ENCODE peak calls at places on chromosomes 4 and X, in seven cellular contexts. V is NCI-H2029; O is NCI-H1417; X is activated T-cell treated with anti-CD3 and anti-CD28 coated beads, Interleukin-2, amount 50 U/mL, for 24 hours; I is GM13977; P is prostate gland; S is HCEC 1CT. J is an unnamed sample.

GRCh38 chrX:41472231-41472815 is 25.2 kb downstream of the NYX start:
- DNase-seq in V (no peak), O (no peak), X (peak; percentile 5), I (no peak), P (no peak), S (no peak), J (no peak)

GRCh38 chr4:41164405-41164804 is 49.9 kb downstream of the APBB2 start:
- DNase-seq in V (no peak), O (no peak), X (no peak), I (no peak), P (no peak), S (no peak), J (no peak)

GRCh38 chr4:79027656-79028055 is 88.4 kb upstream of the PAQR3 start:
- DNase-seq in V (no peak), O (no peak), X (no peak), I (no peak), P (no peak), S (no peak), J (no peak)

GRCh38 chr4:102828497-102828808 is 1.1 kb upstream of the UBE2D3 start:
- DNase-seq in V (no peak), O (no peak), X (no peak), I (no peak), P (no peak), S (no peak), J (no peak)

GRCh38 chr4:8910100-8910821 is 38.6 kb upstream of the HMX1 start:
- DNase-seq in V (no peak), O (no peak), X (no peak), I (no peak), P (no peak), S (no peak), J (no peak)

GRCh38 chrX:148871422-148872152 is 371.2 kb downstream of the AFF2 start:
- DNase-seq in V (no peak), O (no peak), X (no peak), I (no peak), P (no peak), S (no peak), J (no peak)

GRCh38 chr4:57109847-57110634 is at the start of gene IGFBP7:
- DNase-seq in V (no peak), O (no peak), X (no peak), I (peak; percentile 70), P (no peak), S (peak; percentile 34), J (no peak)

GRCh38 chr4:40702800-40703151 is 47.0 kb upstream of the NSUN7 start:
- DNase-seq in V (no peak), O (no peak), X (no peak), I (no peak), P (no peak), S (no peak), J (no peak)

GRCh38 chr4:11463707-11464106 is 35.0 kb upstream of the HS3ST1 start:
- DNase-seq in V (no peak), O (no peak), X (no peak), I (no peak), P (no peak), S (no peak), J (no peak)

GRCh38 chr4:56764775-56765174 is 56.7 kb downstream of the SPINK2 start:
- DNase-seq in V (no peak), O (no peak), X (no peak), I (no peak), P (no peak), S (peak; percentile 47), J (no peak)

GRCh38 chr4:17323619-17324400 is 188.1 kb downstream of the QDPR start:
- DNase-seq in V (no peak), O (no peak), X (no peak), I (no peak), P (no peak), S (peak; percentile 14), J (no peak)

GRCh38 chr4:38985363-38986065 is 46.7 kb downstream of the TMEM156 start:
- DNase-seq in V (no peak), O (no peak), X (no peak), I (peak; percentile 11), P (no peak), S (no peak), J (no peak)

GRCh38 chrX:130058667-130059066 is 51.6 kb downstream of the ELF4 start:
- DNase-seq in V (no peak), O (no peak), X (no peak), I (no peak), P (no peak), S (no peak), J (no peak)

GRCh38 chrX:9510366-9510765 is 45.5 kb downstream of the TBL1X start:
- DNase-seq in V (no peak), O (no peak), X (no peak), I (no peak), P (no peak), S (no peak), J (no peak)

GRCh38 chr4:90537491-90537890 is 410.3 kb downstream of the CCSER1 start:
- DNase-seq in V (no peak), O (no peak), X (no peak), I (no peak), P (no peak), S (no peak), J (no peak)

GRCh38 chr4:69951602-69952001 is 13.9 kb downstream of the CSN2 start:
- DNase-seq in V (no peak), O (no peak), X (no peak), I (no peak), P (no peak), S (no peak), J (no peak)

GRCh38 chr4:77501240-77501639 is 104.4 kb upstream of the CXCL13 start:
- DNase-seq in V (no peak), O (no peak), X (no peak), I (no peak), P (no peak), S (no peak), J (no peak)

GRCh38 chr4:15755321-15755750 is 22.8 kb upstream of the CD38 start:
- DNase-seq in V (no peak), O (no peak), X (peak; percentile 70), I (no peak), P (no peak), S (peak; percentile 65), J (no peak)

GRCh38 chrX:19839770-19840254 is 47.6 kb downstream of the SH3KBP1 start:
- DNase-seq in V (peak; percentile 38), O (peak; percentile 51), X (peak; percentile 40), I (no peak), P (no peak), S (no peak), J (peak; percentile 29)

GRCh38 chr4:23234716-23235115 is 542.0 kb downstream of the GBA3 start:
- DNase-seq in V (no peak), O (no peak), X (no peak), I (no peak), P (no peak), S (no peak), J (no peak)

GRCh38 chrX:10098235-10098819 is 58.4 kb upstream of the CLCN4 start:
- DNase-seq in V (no peak), O (no peak), X (peak; percentile 66), I (peak; percentile 61), P (no peak), S (no peak), J (peak; percentile 32)

GRCh38 chrX:41655631-41656030 is 33.1 kb upstream of the GPR34 start:
- DNase-seq in V (no peak), O (no peak), X (no peak), I (no peak), P (no peak), S (peak; percentile 30), J (no peak)

GRCh38 chr4:15556533-15556932 is 86.9 kb downstream of the CC2D2A start:
- DNase-seq in V (no peak), O (no peak), X (no peak), I (no peak), P (no peak), S (no peak), J (no peak)

GRCh38 chr4:10120943-10121567 is 4.5 kb upstream of the WDR1 start:
- DNase-seq in V (no peak), O (peak; percentile 26), X (no peak), I (no peak), P (no peak), S (no peak), J (no peak)

GRCh38 chrX:71216446-71216845 is 6.6 kb upstream of the GJB1 start:
- DNase-seq in V (peak; percentile 83), O (no peak), X (no peak), I (no peak), P (no peak), S (no peak), J (no peak)

GRCh38 chr4:136644279-136644678 is 888.0 kb downstream of the PCDH18 start:
- DNase-seq in V (no peak), O (no peak), X (no peak), I (no peak), P (no peak), S (no peak), J (no peak)

GRCh38 chr4:742742-743311 is 37.2 kb downstream of the PCGF3 start:
- DNase-seq in V (peak; percentile 14), O (peak; percentile 52), X (peak; percentile 86), I (peak; percentile 93), P (peak; percentile 46), S (peak; percentile 22), J (peak; percentile 51)

GRCh38 chrX:20362268-20363002 is 95.7 kb upstream of the RPS6KA3 start:
- DNase-seq in V (peak; percentile 91), O (peak; percentile 40), X (no peak), I (no peak), P (no peak), S (no peak), J (no peak)

GRCh38 chr4:68021185-68021584 is 57.9 kb upstream of the TMPRSS11A start:
- DNase-seq in V (no peak), O (no peak), X (no peak), I (no peak), P (no peak), S (no peak), J (no peak)

GRCh38 chrX:2696698-2697215 is 5.7 kb downstream of the CD99 start:
- DNase-seq in V (no peak), O (no peak), X (peak; percentile 70), I (peak; percentile 67), P (no peak), S (peak; percentile 91), J (peak; percentile 40)

GRCh38 chr4:11545651-11546050 is 117.0 kb upstream of the HS3ST1 start:
- DNase-seq in V (no peak), O (no peak), X (no peak), I (no peak), P (no peak), S (no peak), J (no peak)

GRCh38 chr4:86556791-86557415 is 37.2 kb upstream of the PTPN13 start:
- DNase-seq in V (no peak), O (no peak), X (no peak), I (no peak), P (no peak), S (no peak), J (no peak)

GRCh38 chr4:159481936-159482335 is 379.1 kb downstream of the RAPGEF2 start:
- DNase-seq in V (no peak), O (no peak), X (no peak), I (no peak), P (no peak), S (no peak), J (no peak)

GRCh38 chr4:2962099-2962455 is 1.1 kb downstream of the NOP14 start:
- DNase-seq in V (no peak), O (no peak), X (peak; percentile 73), I (peak; percentile 48), P (no peak), S (no peak), J (no peak)

GRCh38 chr4:54677416-54677815 is 19.7 kb downstream of the KIT start:
- DNase-seq in V (no peak), O (no peak), X (no peak), I (no peak), P (no peak), S (no peak), J (no peak)

GRCh38 chr4:76644831-76645485 is 209.9 kb downstream of the SHROOM3 start:
- DNase-seq in V (no peak), O (peak; percentile 21), X (no peak), I (no peak), P (no peak), S (no peak), J (no peak)

GRCh38 chr4:25937801-25938200 is 23.8 kb downstream of the SMIM20 start:
- DNase-seq in V (no peak), O (no peak), X (no peak), I (no peak), P (no peak), S (peak; percentile 2), J (no peak)

J was measured in naive thymus-derived CD8-positive, alpha-beta T cell.